ENCODE peak calls at places on chromosome 14, in four cellular contexts. W is H1, A is A549, Q is K562. I is an unnamed sample.

GRCh38 chr14:56212541-56212940 is 94.3 kb downstream of the PELI2 start:
- DNase-seq in W (no peak), A (no peak), Q (no peak), I (no peak)

GRCh38 chr14:105537580-105538474 is 11.4 kb downstream of the TMEM121 start:
- DNase-seq in W (peak; percentile 86), A (peak; percentile 77), Q (peak; percentile 79), I (no peak)

GRCh38 chr14:76782885-76783566 is 21.8 kb downstream of the VASH1 start:
- DNase-seq in W (peak; percentile 29), A (no peak), Q (no peak), I (no peak)

GRCh38 chr14:106204063-106204462 is 677.7 kb downstream of the TMEM121 start:
- DNase-seq in W (no peak), A (no peak), Q (peak; percentile 40), I (no peak)

GRCh38 chr14:104303705-104304425 is 165.5 kb downstream of the KIF26A start:
- DNase-seq in W (no peak), A (no peak), Q (no peak), I (no peak)

GRCh38 chr14:29126361-29126760 is 359.8 kb downstream of the FOXG1 start:
- DNase-seq in W (no peak), A (no peak), Q (no peak), I (peak; percentile 8)

GRCh38 chr14:71555654-71556559 is 376.3 kb upstream of the RGS6 start:
- DNase-seq in W (no peak), A (no peak), Q (no peak), I (peak; percentile 43)

GRCh38 chr14:69504775-69505174 is 20.2 kb downstream of the PLEKHD1 start:
- DNase-seq in W (no peak), A (no peak), Q (no peak), I (no peak)

GRCh38 chr14:102776761-102777710 is at the start of gene TRAF3:
- DNase-seq in W (no peak), A (peak; percentile 81), Q (peak; percentile 89), I (peak; percentile 77)

GRCh38 chr14:75459099-75459741 is 31.4 kb downstream of the JDP2 start:
- DNase-seq in W (no peak), A (no peak), Q (no peak), I (no peak)

GRCh38 chr14:105294142-105294597 is 6.6 kb downstream of the BRF1 start:
- DNase-seq in W (no peak), A (no peak), Q (no peak), I (peak; percentile 50)

GRCh38 chr14:96225745-96226151 is 21.1 kb downstream of the BDKRB2 start:
- DNase-seq in W (peak; percentile 59), A (no peak), Q (no peak), I (peak; percentile 64)

GRCh38 chr14:39267592-39268112 is 33.9 kb downstream of the MIA2 start:
- DNase-seq in W (no peak), A (no peak), Q (no peak), I (no peak)

GRCh38 chr14:44961730-44962572 is at the start of the genes KLHL28 and TOGARAM1:
- DNase-seq in W (peak; percentile 91), A (peak; percentile 97), Q (peak; percentile 81), I (peak; percentile 100)

GRCh38 chr14:44961151-44961729 is 507 bp downstream of the KLHL28 start:
- DNase-seq in W (no peak), A (peak; percentile 66), Q (peak; percentile 43), I (peak; percentile 61)

GRCh38 chr14:44960646-44961045 is 1.1 kb downstream of the KLHL28 start:
- DNase-seq in W (no peak), A (no peak), Q (no peak), I (no peak)

GRCh38 chr14:44959538-44959937 is 2.2 kb downstream of the KLHL28 start:
- DNase-seq in W (no peak), A (no peak), Q (no peak), I (no peak)

DNA sequence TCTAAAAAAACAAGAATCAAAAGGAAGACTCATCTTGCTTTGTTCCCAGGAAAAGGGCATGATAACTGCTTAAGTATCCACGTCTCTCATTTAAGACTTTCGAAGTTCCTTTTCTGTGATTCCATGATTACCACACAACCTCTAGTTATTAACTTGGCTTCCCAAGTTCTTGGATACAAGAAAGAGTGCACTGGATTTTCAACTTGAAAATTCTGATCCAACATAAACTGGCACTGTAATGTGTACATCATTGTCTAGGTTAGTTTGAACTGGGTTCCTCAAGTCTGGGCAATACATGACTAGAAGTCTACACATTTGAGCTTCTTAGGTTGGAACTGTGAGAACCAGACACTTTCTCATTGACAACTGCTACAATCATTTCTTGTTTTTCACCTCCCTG is 1.6 kb downstream of the KLHL28 start:
- DNase-seq in W (no peak), A (no peak), Q (no peak), I (no peak)
- TF ChIP-seq USF2 in W (no peak), A (no peak), Q (no peak), I (no peak)

DNA sequence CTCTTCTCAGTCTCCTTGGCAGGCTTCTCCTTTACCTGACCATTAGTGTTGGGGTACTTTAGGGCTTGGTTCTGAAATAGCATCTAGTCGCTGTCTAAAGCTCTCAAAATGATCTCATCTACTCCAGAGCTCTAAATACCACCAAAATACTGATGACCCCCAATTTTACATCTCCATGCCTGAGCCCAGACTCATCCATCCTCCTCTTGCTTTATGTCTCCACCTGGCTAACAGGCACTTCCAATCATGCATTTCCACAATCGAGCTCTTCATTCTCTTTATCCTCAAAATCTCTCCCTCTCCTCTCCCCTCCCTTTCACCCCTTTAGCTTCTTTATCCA is 40.5 kb upstream of the PTGR2 start:
- DNase-seq in W (no peak), A (no peak), Q (no peak), I (no peak)
- TF ChIP-seq RFX5 in W (no peak), A (no peak), Q (no peak), I (no peak)

DNA sequence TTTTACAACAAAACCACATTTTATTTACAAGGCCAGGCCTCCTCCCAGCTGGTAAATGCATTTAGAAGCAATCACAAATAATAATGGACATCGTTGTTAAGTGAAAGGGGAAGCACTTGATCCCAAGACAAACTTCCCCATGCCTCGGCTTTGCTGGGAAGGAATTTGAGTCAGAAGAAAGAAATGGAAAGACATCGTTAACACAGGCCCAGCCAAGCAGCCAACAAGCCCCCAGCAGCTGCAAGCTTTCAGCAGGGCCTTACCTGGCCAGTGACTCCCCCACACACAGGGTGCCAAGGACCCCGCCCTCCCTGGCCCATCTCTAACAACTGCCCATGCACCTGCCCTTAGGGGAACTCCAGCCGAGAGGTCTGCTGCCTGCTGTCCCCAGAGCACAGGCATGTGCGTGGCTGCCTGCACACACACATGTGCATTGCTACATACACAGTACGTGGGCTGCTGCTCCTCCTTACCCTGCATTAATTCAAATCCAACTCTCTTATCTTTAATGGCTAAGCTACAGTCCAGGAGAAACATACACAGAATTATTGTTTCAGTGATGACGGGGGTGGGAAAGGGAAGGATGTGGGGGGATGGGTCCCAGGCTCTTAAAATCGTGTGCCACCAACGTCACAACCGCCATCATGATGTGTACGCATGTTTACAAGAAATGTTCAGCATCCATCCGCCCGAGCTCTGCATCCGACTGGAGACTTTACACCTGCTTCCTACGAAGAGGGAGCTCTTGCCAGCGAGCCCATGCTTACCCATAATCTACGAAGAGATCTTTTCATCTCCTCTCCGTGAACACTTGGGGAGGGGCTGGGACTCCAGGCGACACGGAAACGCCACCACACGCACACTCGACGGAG is 9.8 kb downstream of the BCL11B start:
- DNase-seq in W (no peak), A (no peak), Q (no peak), I (no peak)
- TF ChIP-seq USF2 in W (no peak), A (no peak), Q (no peak), I (no peak)

DNA sequence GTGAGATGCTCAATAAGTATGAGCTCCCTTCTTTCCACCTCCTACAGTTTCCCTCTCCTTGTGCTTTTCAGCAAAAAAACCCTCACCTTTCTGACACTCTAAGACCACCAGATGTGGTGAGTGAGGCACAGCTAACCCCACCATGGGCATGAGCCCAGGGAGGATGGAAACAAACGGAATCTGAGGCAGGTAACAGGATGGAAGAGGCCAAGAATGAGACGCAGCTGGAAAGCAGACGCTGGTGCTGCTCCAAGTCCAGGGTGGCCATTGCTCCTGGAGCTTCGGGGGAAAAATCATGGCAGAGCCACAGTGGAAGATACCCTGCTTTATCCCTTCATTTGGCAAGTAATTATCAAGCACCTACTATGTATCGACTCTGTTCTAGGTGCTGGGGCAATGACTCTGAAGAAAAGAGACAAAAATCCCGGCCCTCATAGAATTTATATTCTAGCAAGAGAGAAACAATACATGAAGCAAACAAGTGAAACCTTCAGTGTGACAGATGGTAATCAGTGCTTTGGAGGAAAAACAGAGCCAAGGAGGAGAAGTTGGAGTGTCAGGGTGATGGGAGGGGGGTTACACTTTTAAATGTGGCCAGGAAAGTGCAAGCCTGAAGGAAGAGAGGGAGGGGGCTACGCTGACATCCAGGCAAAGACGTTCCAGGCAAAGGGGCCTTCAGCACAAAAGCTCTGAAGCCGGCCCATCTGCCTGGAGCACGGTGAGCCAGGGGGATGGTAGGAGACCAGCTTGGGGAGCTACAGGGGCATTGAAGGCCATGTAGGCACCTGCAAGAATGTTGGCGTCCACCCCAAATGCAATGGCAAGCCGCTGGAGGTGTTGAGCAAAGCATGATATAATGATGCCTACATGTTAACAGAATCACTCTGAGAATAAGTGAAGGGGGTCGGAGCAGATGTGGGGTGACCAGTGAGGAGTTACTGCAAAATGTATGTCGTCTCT is 154.2 kb downstream of the DPF3 start:
- DNase-seq in W (peak; percentile 27), A (no peak), Q (no peak), I (no peak)
- TF ChIP-seq RFX5 in W (no peak), A (no peak), Q (no peak), I (no peak)